ENCODE peak calls at places on chromosomes 11 and 22, in seven cellular contexts. Q, S, C, M, T, J and P are unnamed samples.

GRCh38 chr11:69943066-69943465 is 123.8 kb upstream of the FGF3 start:
- DNase-seq in Q (no peak), M (peak; percentile 59), C (peak; percentile 44), J (no peak), S (no peak), T (no peak), P (no peak)

GRCh38 chr11:20013346-20014066 is 146.8 kb downstream of the DBX1 start:
- DNase-seq in M (peak; percentile 80), T (no peak), J (peak; percentile 50), S (no peak), Q (no peak), C (no peak), P (peak; percentile 70)

GRCh38 chr22:25143161-25144076 is 56.2 kb upstream of the CRYBB3 start:
- DNase-seq in J (peak; percentile 29), S (no peak), Q (no peak), C (no peak), T (no peak), M (no peak), P (no peak)

GRCh38 chr11:86558219-86558618 is 114.2 kb downstream of the ME3 start:
- DNase-seq in Q (no peak), C (no peak), M (no peak), J (peak; percentile 82), S (no peak), T (no peak), P (no peak)

GRCh38 chr11:69004411-69005182 is 8.4 kb downstream of the MRGPRF start:
- DNase-seq in M (no peak), J (no peak), S (no peak), Q (no peak), T (no peak), C (no peak), P (no peak)

GRCh38 chr22:20023214-20023613 is 2.3 kb downstream of the TANGO2 start:
- DNase-seq in T (no peak), S (no peak), M (no peak), Q (no peak), C (peak; percentile 38), J (no peak), P (peak; percentile 47)

GRCh38 chr11:5380740-5381342 is 2.8 kb upstream of the OR51M1 start:
- DNase-seq in T (no peak), C (no peak), Q (peak; percentile 56), M (peak; percentile 43), J (peak; percentile 82), S (no peak), P (no peak)

GRCh38 chr22:20218320-20218872 is 49.7 kb downstream of the RTN4R start:
- DNase-seq in T (no peak), J (no peak), S (no peak), Q (no peak), C (no peak), M (no peak), P (no peak)

GRCh38 chr22:33873186-33873585 is 47.1 kb downstream of the LARGE1 start:
- DNase-seq in M (peak; percentile 9), T (no peak), S (no peak), Q (no peak), C (no peak), J (no peak), P (no peak)

GRCh38 chr22:40044870-40045834 is 50.4 kb downstream of the FAM83F start:
- DNase-seq in C (peak; percentile 89), Q (no peak), J (no peak), M (peak; percentile 48), T (peak; percentile 45), S (peak; percentile 51), P (peak; percentile 80)

GRCh38 chr22:42388130-42388797 is 43.9 kb downstream of the NFAM1 start:
- DNase-seq in S (no peak), T (no peak), Q (no peak), C (no peak), J (peak; percentile 10), M (peak; percentile 16), P (peak; percentile 35)

GRCh38 chr11:119094816-119095065 is 6.9 kb downstream of the DPAGT1 start:
- DNase-seq in J (peak; percentile 87), M (peak; percentile 82), Q (peak; percentile 58), S (no peak), T (peak; percentile 35), C (peak; percentile 95), P (peak; percentile 93)

GRCh38 chr11:128621491-128622136 is 34.3 kb upstream of the ETS1 start:
- DNase-seq in J (peak; percentile 95), M (no peak), T (no peak), S (no peak), C (no peak), Q (peak; percentile 22), P (no peak)

GRCh38 chr22:49856766-49857618 is 3.3 kb downstream of the ZBED4 start:
- DNase-seq in T (no peak), M (no peak), J (no peak), C (peak; percentile 73), S (no peak), Q (no peak), P (no peak)

GRCh38 chr22:38203090-38203810 is 1.5 kb downstream of the MAFF start:
- DNase-seq in Q (no peak), J (peak; percentile 50), C (no peak), T (no peak), M (peak; percentile 78), S (no peak), P (no peak)

GRCh38 chr11:10029386-10030121 is 264.5 kb downstream of the SBF2 start:
- DNase-seq in C (no peak), T (no peak), Q (no peak), J (no peak), M (no peak), S (no peak), P (no peak)

GRCh38 chr11:70297341-70297740 is 26.9 kb downstream of the PPFIA1 start:
- DNase-seq in T (no peak), S (no peak), J (no peak), C (no peak), M (no peak), Q (no peak), P (no peak)

GRCh38 chr22:23904855-23905254 is 10.7 kb downstream of the MIF start:
- DNase-seq in S (no peak), M (no peak), J (no peak), T (no peak), Q (no peak), C (no peak), P (peak; percentile 76)

GRCh38 chr11:76601272-76601671 is 69.3 kb downstream of the LRRC32 start:
- DNase-seq in Q (no peak), T (no peak), M (no peak), S (no peak), C (no peak), J (no peak), P (peak; percentile 61)

GRCh38 chr11:27437824-27438594 is 34.6 kb downstream of the LGR4 start:
- DNase-seq in S (no peak), J (no peak), Q (no peak), T (no peak), M (no peak), C (no peak), P (no peak)

GRCh38 chr11:6646631-6647281 is 8.9 kb downstream of the DCHS1 start:
- DNase-seq in C (no peak), S (no peak), M (no peak), T (no peak), J (peak; percentile 44), Q (no peak), P (peak; percentile 74)

GRCh38 chr22:36244522-36245391 is 5.4 kb upstream of the APOL2 start:
- DNase-seq in S (no peak), T (no peak), Q (no peak), C (peak; percentile 83), J (peak; percentile 75), M (no peak), P (no peak)

GRCh38 chr22:30948930-30949342 is 19.6 kb downstream of the MORC2 start:
- DNase-seq in T (no peak), C (no peak), Q (no peak), J (no peak), S (no peak), M (no peak), P (no peak)

GRCh38 chr22:39290724-39291161 is 28.7 kb downstream of the RPL3 start:
- DNase-seq in C (no peak), J (peak; percentile 41), M (no peak), S (no peak), Q (no peak), T (no peak), P (peak; percentile 86)

GRCh38 chr11:118149493-118149892 is 3.1 kb downstream of the SCN4B start:
- DNase-seq in Q (no peak), J (no peak), T (no peak), M (no peak), S (no peak), C (no peak), P (no peak)

GRCh38 chr22:24187731-24188644 is 6.7 kb downstream of the SUSD2 start:
- DNase-seq in J (no peak), M (no peak), T (no peak), Q (no peak), C (peak; percentile 80), S (no peak), P (no peak)

GRCh38 chr22:28670153-28670552 is 9.5 kb downstream of the TTC28 start:
- DNase-seq in S (no peak), M (no peak), Q (no peak), C (no peak), J (no peak), T (no peak), P (no peak)